ENCODE peak calls at places on chromosomes 5 and 9, in five cellular contexts. P is fibroblast of the aortic adventitia, A is A549, Q is cardiac fibroblast, O is esophagus squamous epithelium. D is an unnamed sample.

GRCh38 chr5:122673343-122673742 is 101.5 kb upstream of the SNX2 start:
- DNase-seq in P (peak; percentile 94), A (no peak), Q (peak; percentile 63), O (no peak), D (no peak)

GRCh38 chr9:78695521-78695920 is 398.6 kb downstream of the PSAT1 start:
- DNase-seq in P (no peak), A (no peak), Q (no peak), O (no peak), D (no peak)

GRCh38 chr5:132777209-132778069 is at the start of gene SEPTIN8:
- DNase-seq in P (peak; percentile 38), A (peak; percentile 70), Q (peak; percentile 42), O (no peak), D (no peak)

GRCh38 chr5:997001-997474 is 11.6 kb upstream of the NKD2 start:
- DNase-seq in P (peak; percentile 50), A (peak; percentile 36), Q (peak; percentile 53), O (no peak), D (no peak)

GRCh38 chr5:179550511-179551342 is at the start of gene RUFY1:
- DNase-seq in P (peak; percentile 73), A (peak; percentile 81), Q (peak; percentile 84), O (peak; percentile 49), D (peak; percentile 46)

GRCh38 chr9:130896233-130897012 is at the start of gene QRFP:
- DNase-seq in P (no peak), A (no peak), Q (no peak), O (no peak), D (no peak)

GRCh38 chr5:96294887-96295209 is 138.2 kb downstream of the PCSK1 start:
- DNase-seq in P (no peak), A (no peak), Q (no peak), O (no peak), D (no peak)

GRCh38 chr9:111438576-111439235 is 45.5 kb downstream of the ECPAS start:
- DNase-seq in P (peak; percentile 52), A (no peak), Q (peak; percentile 39), O (no peak), D (no peak)

GRCh38 chr5:54753034-54753433 is 232.4 kb downstream of the ESM1 start:
- DNase-seq in P (peak; percentile 70), A (no peak), Q (peak; percentile 36), O (no peak), D (no peak)

DNA sequence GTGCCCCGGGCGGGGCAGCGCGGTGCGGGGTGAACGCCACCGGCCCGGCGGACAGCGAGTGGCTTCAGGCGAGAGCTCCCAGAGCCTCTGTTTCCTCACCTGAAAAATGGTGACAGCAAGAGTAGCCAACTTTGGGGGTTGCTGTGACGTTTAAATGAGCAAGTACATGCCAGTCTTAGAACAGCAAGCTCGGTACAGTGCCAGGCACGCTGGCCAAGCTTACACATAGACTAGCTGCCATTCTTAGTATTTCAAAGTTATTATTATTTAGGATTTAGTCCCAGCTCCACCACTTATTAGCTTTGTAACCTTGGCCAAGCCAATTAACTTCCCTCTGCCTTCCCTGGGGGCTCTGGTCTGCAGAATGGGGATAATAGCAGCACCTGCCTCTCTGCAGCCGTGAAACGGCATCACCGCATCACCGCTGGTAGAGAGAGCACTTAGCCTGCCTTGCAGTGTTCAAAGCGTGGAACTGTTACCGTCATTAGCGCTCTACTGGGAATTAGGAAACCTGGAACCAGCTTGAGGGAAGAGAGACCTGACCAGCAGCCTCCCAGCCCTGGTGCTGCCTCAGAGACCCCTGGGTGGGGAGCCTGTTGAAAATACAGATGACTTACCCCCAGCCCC is at the start of gene C9orf50:
- DNase-seq in P (no peak), A (no peak), Q (no peak), O (no peak), D (no peak)
- H3K4me3 ChIP-seq in P (peak within 1 kb of the TSS; percentile 60), A (peak within 1 kb of the TSS; percentile 75), Q (peak within 1 kb of the TSS; percentile 36), O (peak within 1 kb of the TSS; percentile 60), D (no peak within 1 kb of the TSS)

DNA sequence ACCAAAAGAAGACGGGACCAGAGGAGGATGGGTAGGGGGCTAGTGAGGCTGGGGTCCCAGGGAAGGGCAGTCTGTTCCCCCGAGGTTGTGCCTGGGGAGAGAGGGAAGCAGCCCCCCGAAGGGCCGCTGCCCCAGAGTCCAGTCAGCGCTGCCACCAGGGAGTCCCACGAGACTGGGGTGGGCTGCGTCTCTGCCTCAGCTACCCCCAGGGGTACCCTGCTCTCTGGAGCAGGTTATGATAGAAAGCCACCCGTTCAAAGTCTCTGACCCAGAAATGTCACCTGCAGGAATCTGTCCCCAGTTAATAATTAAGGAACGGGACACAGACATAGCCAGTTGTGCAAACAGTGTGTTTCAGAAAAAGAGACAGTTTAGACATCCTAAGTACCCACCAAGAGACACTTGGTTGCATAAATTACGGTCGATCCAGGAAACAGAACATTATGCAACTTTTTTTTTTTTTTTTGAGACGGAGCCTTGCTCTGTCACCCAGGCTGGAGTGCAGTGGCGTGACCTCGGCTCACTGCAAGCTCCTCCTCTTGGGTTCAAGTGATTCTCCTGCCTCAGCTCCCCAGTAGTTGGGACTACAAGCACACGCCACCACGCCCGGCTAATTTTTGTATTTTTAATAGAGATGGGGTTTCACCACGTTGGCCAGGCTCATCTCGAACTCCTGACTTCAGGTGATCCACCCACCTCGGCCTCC is 10.7 kb upstream of the AGPAT2 start:
- DNase-seq in P (no peak), A (no peak), Q (no peak), O (no peak), D (no peak)
- H3K4me3 ChIP-seq in P (no peak overlapping the region), A (peak overlapping the region; percentile 22), Q (no peak overlapping the region), O (no peak overlapping the region), D (no peak overlapping the region)

DNA sequence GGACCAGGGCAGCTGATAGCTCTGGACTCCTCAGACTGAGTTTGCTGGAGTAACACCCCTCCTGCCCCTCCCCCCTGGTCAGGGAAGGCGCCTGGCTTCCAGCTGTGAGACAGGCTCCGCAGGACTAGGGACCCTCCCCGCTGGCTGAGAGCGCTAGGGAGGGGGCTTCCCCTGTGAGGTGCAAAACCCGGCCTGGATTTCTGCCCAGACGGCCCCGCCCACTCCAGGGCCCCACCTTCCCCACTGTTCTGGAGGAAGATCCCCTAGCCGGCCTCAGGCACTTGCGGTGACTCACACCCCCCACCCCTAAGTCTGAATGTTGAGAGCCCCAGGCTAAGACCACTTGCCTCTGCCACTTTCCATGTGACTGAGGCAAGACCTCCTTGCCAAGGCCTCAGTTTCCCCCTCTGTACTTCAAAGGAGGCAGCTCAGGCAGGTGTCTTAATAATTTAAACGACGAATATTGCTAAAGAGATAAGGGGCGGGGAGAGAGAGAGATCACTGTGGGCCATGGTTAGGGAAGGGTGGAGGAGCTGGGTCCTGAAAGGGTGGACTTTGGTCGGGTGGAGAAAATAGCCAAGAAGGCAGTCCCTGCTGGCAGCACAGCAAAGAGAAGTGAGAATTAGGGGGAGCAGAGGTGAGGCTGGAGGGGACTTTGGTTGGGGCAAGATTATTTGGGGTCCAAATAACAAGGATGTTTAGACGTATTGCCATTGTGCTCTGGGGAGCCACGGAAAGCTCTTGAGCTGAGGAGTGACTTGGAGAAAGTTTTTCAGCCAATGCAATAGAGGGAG is 1.0 kb upstream of the DAB2IP start:
- DNase-seq in P (no peak), A (no peak), Q (peak; percentile 29), O (no peak), D (no peak)
- H3K4me3 ChIP-seq in P (no peak overlapping the region), A (peak overlapping the region; percentile 88), Q (no peak overlapping the region), O (peak overlapping the region; percentile 56), D (peak overlapping the region; percentile 63)

GRCh38 chr5:172426086-172426485 is 28.2 kb downstream of the SH3PXD2B start:
- DNase-seq in P (no peak), A (no peak), Q (no peak), O (no peak), D (no peak)
- H3K4me3 ChIP-seq in P (no peak overlapping the region), A (no peak overlapping the region), Q (no peak overlapping the region), O (no peak overlapping the region), D (no peak overlapping the region)